ENCODE peak calls at places on chromosomes 16 and 17, in five cellular contexts. F is T-cell; C is DMS79 treated with DMSO at 0.1 percent for 48 hours; K is activated CD8-positive, alpha-beta memory T cell treated with anti-CD3 and anti-CD28 coated beads for 1 hour; U is activated CD4-positive, CD25-positive, alpha-beta regulatory T cell treated with anti-CD3 and anti-CD28 coated beads, Interleukin-2, amount 50 U/mL, for 72 hours. O is an unnamed sample.

GRCh38 chr17:47895254-47895855 is 681 bp upstream of the SP2 start:
- DNase-seq in U (no peak), C (no peak), K (peak), F (no peak), O (peak)

GRCh38 chr16:87918866-87919680 is 17.3 kb downstream of the CA5A start:
- DNase-seq in F (no peak), U (no peak), K (no peak), C (no peak), O (no peak)

GRCh38 chr17:1542316-1542715 is 20.3 kb downstream of the PITPNA start:
- DNase-seq in K (no peak), U (no peak), C (no peak), F (no peak), O (no peak)

GRCh38 chr16:69187387-69187890 is 475 bp downstream of the SNTB2 start:
- DNase-seq in C (peak), U (peak), F (peak), K (peak), O (no peak)

GRCh38 chr16:27322858-27323780 is 9.3 kb downstream of the IL4R start:
- DNase-seq in F (no peak), K (no peak), U (no peak), C (no peak), O (no peak)

GRCh38 chr16:76670125-76670857 is 393.1 kb downstream of the CNTNAP4 start:
- DNase-seq in F (no peak), K (no peak), U (no peak), C (no peak), O (no peak)

GRCh38 chr17:4582101-4582501 is 2.2 kb upstream of the SMTNL2 start:
- DNase-seq in U (no peak), K (no peak), C (no peak), F (no peak), O (no peak)

GRCh38 chr17:74514632-74515035 is 16.6 kb downstream of the CD300LB start:
- DNase-seq in C (no peak), F (peak), U (no peak), K (no peak), O (no peak)

GRCh38 chr16:84759061-84759460 is 59.3 kb downstream of the USP10 start:
- DNase-seq in C (no peak), F (peak), K (no peak), U (no peak), O (no peak)

GRCh38 chr17:69819316-69820087 is 255.5 kb upstream of the KCNJ16 start:
- DNase-seq in C (no peak), U (no peak), F (no peak), K (no peak), O (no peak)

GRCh38 chr17:37301288-37301687 is 74.5 kb upstream of the C17orf78 start:
- DNase-seq in K (no peak), U (no peak), C (no peak), F (no peak), O (no peak)

O was measured in HAP-1.